ENCODE peak calls at places on chromosomes 13 and 19, in five cellular contexts. H is PC-9; A is body of pancreas; B is fibroblast of the conjunctiva; X is activated CD4-positive, alpha-beta T cell treated with anti-CD3 and anti-CD28 coated beads for 24 hours. J is an unnamed sample.

GRCh38 chr13:110006304-110006703 is 219.9 kb upstream of the IRS2 start:
- DNase-seq in H (peak; percentile 72), A (no peak), B (no peak), X (no peak), J (no peak)

GRCh38 chr13:76812206-76812882 is 73.9 kb downstream of the KCTD12 start:
- DNase-seq in H (no peak), A (no peak), B (peak; percentile 79), X (no peak), J (peak; percentile 69)

GRCh38 chr13:99217461-99218101 is 16.9 kb downstream of the UBAC2 start:
- DNase-seq in H (no peak), A (no peak), B (no peak), X (no peak), J (no peak)

GRCh38 chr13:105814219-105814901 is 721.1 kb downstream of the EFNB2 start:
- DNase-seq in H (peak; percentile 49), A (no peak), B (no peak), X (no peak), J (no peak)

GRCh38 chr13:78317030-78317429 is 286.3 kb downstream of the POU4F1 start:
- DNase-seq in H (no peak), A (no peak), B (no peak), X (no peak), J (no peak)

GRCh38 chr13:113013303-113013702 is 44.3 kb downstream of the MCF2L start:
- DNase-seq in H (peak; percentile 81), A (no peak), B (no peak), X (no peak), J (no peak)

GRCh38 chr13:52414963-52415362 is 9.0 kb upstream of the THSD1 start:
- DNase-seq in H (no peak), A (no peak), B (no peak), X (no peak), J (no peak)

GRCh38 chr19:9431475-9431874 is 3.9 kb downstream of the ZNF266 start:
- DNase-seq in H (peak; percentile 19), A (no peak), B (no peak), X (peak; percentile 28), J (no peak)

GRCh38 chr13:100870898-100871297 is 196.3 kb upstream of the TMTC4 start:
- DNase-seq in H (no peak), A (no peak), B (no peak), X (no peak), J (no peak)

GRCh38 chr19:47445937-47446402 is 25.7 kb downstream of the SLC8A2 start:
- DNase-seq in H (peak; percentile 33), A (peak; percentile 33), B (no peak), X (no peak), J (no peak)

GRCh38 chr13:113544071-113544891 is 40.3 kb upstream of the TFDP1 start:
- DNase-seq in H (no peak), A (peak; percentile 9), B (no peak), X (no peak), J (no peak)

GRCh38 chr19:23482829-23483228 is 87.6 kb upstream of the ZNF91 start:
- DNase-seq in H (peak; percentile 11), A (no peak), B (no peak), X (no peak), J (no peak)

GRCh38 chr13:38341149-38341692 is 8.4 kb upstream of the UFM1 start:
- DNase-seq in H (no peak), A (no peak), B (no peak), X (no peak), J (no peak)

J was measured in AG09319.